ENCODE peak calls at places on chromosomes 7 and 10, in six cellular contexts. Z is kidney, D is breast epithelium, M is fibroblast of mammary gland, R is foreskin fibroblast, Q is thoracic aorta. T is an unnamed sample.
A peak's percentile ranks its signal among the peaks of the same experiment; 100 is the strongest.

GRCh38 chr10:43857206-43857952 is 208.7 kb upstream of the ZNF32 start:
- DNase-seq in M (peak; percentile 95), D (no peak), R (peak; percentile 88), Q (no peak), Z (no peak), T (no peak)

GRCh38 chr7:64651632-64652165 is 14.2 kb upstream of the ZNF107 start:
- DNase-seq in M (no peak), R (no peak), Q (no peak), Z (no peak), D (no peak), T (no peak)

GRCh38 chr10:4740471-4740870 is 85.5 kb upstream of the AKR1E2 start:
- DNase-seq in Q (no peak), Z (no peak), R (no peak), D (no peak), M (peak; percentile 18), T (no peak)

GRCh38 chr7:106839511-106839910 is 25.6 kb upstream of the PIK3CG start:
- DNase-seq in M (no peak), D (no peak), Q (no peak), Z (no peak), R (no peak), T (no peak)

GRCh38 chr7:154390961-154391360 is 338.8 kb downstream of the DPP6 start:
- DNase-seq in M (no peak), Q (no peak), D (no peak), R (no peak), Z (no peak), T (no peak)

GRCh38 chr10:103333934-103334520 is 16.9 kb downstream of the PCGF6 start:
- DNase-seq in Q (no peak), M (peak; percentile 42), Z (no peak), D (no peak), R (no peak), T (no peak)

GRCh38 chr10:74189999-74190421 is 39.0 kb downstream of the ADK start:
- DNase-seq in Q (no peak), R (peak; percentile 87), M (peak; percentile 95), Z (no peak), D (peak; percentile 64), T (no peak)

GRCh38 chr7:85065306-85065705 is 121.5 kb downstream of the SEMA3D start:
- DNase-seq in M (peak; percentile 80), Q (no peak), Z (no peak), D (no peak), R (no peak), T (no peak)

GRCh38 chr10:71433116-71433982 is 36.6 kb downstream of the CDH23 start:
- DNase-seq in R (no peak), Q (no peak), M (no peak), D (no peak), Z (no peak), T (no peak)

GRCh38 chr7:100890640-100891521 is 1.4 kb upstream of the UFSP1 start:
- DNase-seq in M (no peak), D (no peak), Z (peak; percentile 86), Q (no peak), R (no peak), T (no peak)

GRCh38 chr7:157767466-157767865 is 430.7 kb downstream of the DNAJB6 start:
- DNase-seq in Q (no peak), D (no peak), R (no peak), M (no peak), Z (no peak), T (peak; percentile 41)

GRCh38 chr10:35059486-35059885 is 30.7 kb downstream of the CUL2 start:
- DNase-seq in R (no peak), Q (no peak), Z (no peak), M (peak; percentile 21), D (no peak), T (no peak)

GRCh38 chr7:4612939-4613841 is 68.9 kb upstream of the FOXK1 start:
- DNase-seq in M (peak; percentile 24), R (no peak), Z (no peak), D (no peak), Q (no peak), T (no peak)

GRCh38 chr7:100444311-100445278 is 8.3 kb upstream of the PPP1R35 start:
- DNase-seq in M (peak; percentile 94), R (peak; percentile 98), D (no peak), Z (peak; percentile 69), Q (no peak), T (peak; percentile 54)

GRCh38 chr7:44333971-44334733 is 8.8 kb upstream of the CAMK2B start:
- DNase-seq in Q (no peak), Z (no peak), D (no peak), R (no peak), M (no peak), T (no peak)

GRCh38 chr7:130838738-130839137 is 104.7 kb upstream of the KLF14 start:
- DNase-seq in Q (no peak), M (peak; percentile 99), D (no peak), R (peak; percentile 92), Z (no peak), T (no peak)

GRCh38 chr7:28759373-28760013 is 198.6 kb downstream of the TRIL start:
- DNase-seq in Q (no peak), R (no peak), D (no peak), M (no peak), Z (no peak), T (no peak)

GRCh38 chr7:88256906-88257305 is 37.1 kb upstream of the SRI start:
- DNase-seq in D (no peak), Z (no peak), M (peak; percentile 27), Q (no peak), R (no peak), T (no peak)

GRCh38 chr7:12111461-12112405 is 99.4 kb upstream of the TMEM106B start:
- DNase-seq in M (peak; percentile 21), Q (no peak), Z (peak; percentile 87), D (no peak), R (peak; percentile 21), T (peak; percentile 87)

GRCh38 chr7:114790526-114790925 is 131.4 kb upstream of the MDFIC start:
- DNase-seq in Z (no peak), R (no peak), Q (no peak), M (no peak), D (no peak), T (no peak)

GRCh38 chr10:131047501-131047900 is 264.0 kb downstream of the TCERG1L start:
- DNase-seq in M (no peak), D (no peak), Z (no peak), Q (no peak), R (no peak), T (no peak)

GRCh38 chr7:12757443-12757842 is 70.0 kb downstream of the ARL4A start:
- DNase-seq in D (no peak), R (peak; percentile 76), M (peak; percentile 91), Z (no peak), Q (no peak), T (no peak)

DNA sequence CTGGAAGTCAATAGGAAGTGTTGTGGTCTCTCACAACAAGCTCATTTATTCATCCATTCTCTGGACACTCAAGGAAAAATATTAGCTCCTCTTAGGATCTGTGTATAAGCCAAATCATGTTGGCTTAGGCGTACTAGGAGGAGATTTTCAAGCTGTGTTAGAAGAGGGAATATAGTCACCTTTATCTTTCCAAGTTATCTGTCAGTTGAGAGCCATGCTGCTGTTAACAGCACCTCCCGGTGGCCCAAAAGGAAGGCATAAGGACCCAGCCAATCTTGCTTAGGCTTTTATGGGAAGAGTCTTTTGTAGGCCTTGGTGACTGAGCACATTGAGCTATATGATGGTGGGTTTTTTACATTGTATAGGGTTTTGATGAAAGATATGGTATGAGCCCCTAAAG is 220.0 kb downstream of the LRMDA start:
- DNase-seq in Q (no peak), Z (no peak), R (no peak), D (no peak), M (peak; percentile 38), T (no peak)
- TF ChIP-seq CTCF in Q (no peak), Z (no peak), R (peak; percentile 10), D (no peak), M (peak; percentile 39), T (no peak)

GRCh38 chr7:73429622-73430505 is 3.7 kb upstream of the FZD9 start:
- DNase-seq in R (no peak), M (no peak), Z (peak; percentile 31), D (no peak), Q (no peak), T (no peak)

GRCh38 chr7:73428697-73429005 is 4.9 kb upstream of the FZD9 start:
- DNase-seq in R (no peak), D (no peak), Q (no peak), Z (peak; percentile 49), M (no peak), T (no peak)

GRCh38 chr7:73426016-73426415 is 7.6 kb upstream of the FZD9 start:
- DNase-seq in D (no peak), Q (no peak), Z (no peak), M (no peak), R (no peak), T (no peak)

GRCh38 chr7:73429218-73429617 is 4.4 kb upstream of the FZD9 start:
- DNase-seq in Q (no peak), R (no peak), D (no peak), M (peak; percentile 37), Z (peak; percentile 51), T (no peak)

DNA sequence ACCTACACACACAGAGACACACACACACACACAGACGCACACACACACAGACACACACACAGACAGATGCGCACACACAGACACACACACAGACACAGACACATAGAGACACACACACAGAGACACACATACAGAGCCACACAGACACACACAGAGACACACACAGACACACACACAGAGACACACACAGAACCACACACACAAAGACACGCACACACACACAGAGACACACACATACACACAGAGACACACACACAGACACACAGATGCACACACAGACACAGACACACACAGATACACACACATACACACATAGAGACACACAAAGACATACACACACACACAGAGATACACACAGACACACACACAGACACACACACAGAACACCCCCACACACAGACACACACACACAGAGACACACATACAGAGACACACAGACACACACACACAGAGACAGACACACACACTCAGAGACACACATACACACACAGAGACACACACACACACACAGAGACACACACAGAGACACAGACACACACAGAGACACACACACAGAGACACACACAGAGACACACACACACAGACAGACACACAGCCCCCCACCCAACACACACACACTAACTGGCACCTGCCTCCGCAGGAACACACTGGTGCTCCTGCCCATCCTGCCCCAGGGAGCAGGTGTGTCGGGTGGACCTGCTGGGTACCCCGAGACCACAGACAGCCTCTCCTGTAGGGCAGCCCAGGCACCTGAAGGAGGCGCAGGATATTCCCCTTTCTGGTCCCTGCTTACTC is 5.5 kb upstream of the FZD9 start:
- DNase-seq in Q (no peak), Z (peak; percentile 49), R (no peak), D (no peak), M (no peak), T (no peak)
- TF ChIP-seq CTCF in Q (no peak), Z (no peak), R (no peak), D (no peak), M (no peak), T (no peak)

GRCh38 chr10:239109-239508 is 103.9 kb downstream of the ZMYND11 start:
- DNase-seq in M (peak; percentile 59), R (peak; percentile 7), Z (no peak), Q (no peak), D (no peak), T (no peak)
- TF ChIP-seq CTCF in M (no peak), R (no peak), Z (no peak), Q (no peak), D (no peak), T (peak; percentile 37)

DNA sequence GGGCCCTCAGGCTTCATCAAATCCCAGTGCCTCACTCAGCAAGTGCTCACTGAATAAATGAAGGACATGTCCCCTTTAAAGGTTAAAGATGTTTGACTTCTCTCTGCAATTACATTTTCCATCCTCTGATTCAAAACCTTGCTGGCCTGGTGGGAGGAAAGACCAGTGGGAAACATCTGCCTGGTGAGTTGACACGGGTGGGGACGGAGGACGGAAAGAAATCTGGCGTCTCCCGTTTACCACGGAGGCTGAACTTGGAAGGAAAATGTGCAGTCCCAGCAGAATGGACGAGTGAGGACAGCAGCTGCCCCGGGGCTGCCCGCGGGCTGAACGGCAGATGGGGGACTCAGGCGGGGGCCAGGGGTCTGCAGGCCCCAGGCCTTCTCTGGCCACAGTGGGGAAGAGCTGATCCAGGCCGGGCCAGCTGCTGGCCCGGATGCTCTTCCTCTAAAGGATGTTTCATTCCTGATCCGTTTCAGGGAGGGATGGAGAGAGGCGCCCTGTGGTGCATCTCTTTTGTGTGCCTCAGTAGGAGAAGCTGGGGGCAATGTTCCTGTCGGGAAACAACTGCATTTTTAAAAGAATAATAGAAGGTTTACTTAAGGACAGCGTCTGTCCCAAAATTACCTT is 147.4 kb upstream of the CHST15 start:
- DNase-seq in M (no peak), D (no peak), Z (no peak), Q (no peak), R (no peak), T (no peak)
- TF ChIP-seq CTCF in M (no peak), D (no peak), Z (no peak), Q (no peak), R (no peak), T (no peak)